ENCODE peak calls at places on chromosomes 3 and 15, in eight cellular contexts. T, U, Y, Z, A, M, Q and N are unnamed samples.
A peak's percentile ranks its signal among the peaks of the same experiment; 100 is the strongest.

GRCh38 chr3:27960133-27960532 is 238.0 kb upstream of the EOMES start:
- DNase-seq in M (no peak), A (no peak), T (no peak), Q (no peak), Y (no peak), U (no peak), Z (no peak), N (no peak)

GRCh38 chr15:52224211-52224610 is 33.0 kb upstream of the GNB5 start:
- DNase-seq in M (no peak), Z (no peak), Q (no peak), A (no peak), T (no peak), Y (no peak), U (no peak), N (no peak)

GRCh38 chr15:69762373-69763148 is 309.9 kb downstream of the RPLP1 start:
- DNase-seq in Q (peak; percentile 28), U (no peak), M (peak; percentile 83), T (no peak), Y (no peak), A (no peak), Z (no peak), N (no peak)

GRCh38 chr15:67826717-67827560 is 1.6 kb downstream of the SKOR1 start:
- DNase-seq in Y (no peak), A (no peak), M (peak; percentile 45), U (no peak), Q (no peak), T (no peak), Z (no peak), N (no peak)

GRCh38 chr3:23552506-23552905 is 253.2 kb upstream of the UBE2E1 start:
- DNase-seq in U (no peak), T (no peak), Q (no peak), M (no peak), A (no peak), Y (no peak), Z (no peak), N (no peak)

GRCh38 chr3:42772670-42773408 is at the start of gene CCDC13:
- DNase-seq in T (peak; percentile 97), Q (peak; percentile 18), Z (peak; percentile 89), Y (peak; percentile 93), M (peak; percentile 98), U (no peak), A (peak; percentile 87), N (peak; percentile 92)

GRCh38 chr15:67038721-67039120 is 26.7 kb upstream of the SMAD3 start:
- DNase-seq in Z (no peak), Y (no peak), A (no peak), Q (no peak), M (no peak), T (no peak), U (no peak), N (no peak)

GRCh38 chr3:143950810-143951209 is 20.8 kb upstream of the DIPK2A start:
- DNase-seq in Z (no peak), M (no peak), U (no peak), Y (no peak), T (no peak), A (no peak), Q (no peak), N (no peak)

GRCh38 chr3:157865449-157865862 is 240.8 kb downstream of the SHOX2 start:
- DNase-seq in Z (peak; percentile 2), T (peak; percentile 58), M (peak; percentile 74), U (no peak), Q (no peak), Y (no peak), A (peak; percentile 2), N (no peak)

GRCh38 chr15:60215225-60215963 is 182.4 kb downstream of the ANXA2 start:
- DNase-seq in Y (no peak), Q (no peak), M (peak; percentile 50), A (no peak), T (no peak), Z (peak; percentile 56), U (no peak), N (no peak)

GRCh38 chr15:22980189-22981136 is at the start of gene CYFIP1:
- DNase-seq in Y (peak; percentile 68), M (peak; percentile 84), T (peak; percentile 88), Z (peak; percentile 23), A (peak; percentile 95), Q (no peak), U (no peak), N (peak; percentile 58)

GRCh38 chr3:165855581-165855980 is 18.4 kb upstream of the BCHE start:
- DNase-seq in Y (no peak), Q (peak; percentile 33), M (no peak), A (no peak), T (no peak), Z (no peak), U (no peak), N (no peak)